ENCODE peak calls at places on chromosomes 6 and 20, in four cellular contexts. W, A, H and T are unnamed samples.

GRCh38 chr6:80637312-80637711 is 530.8 kb downstream of the BCKDHB start:
- DNase-seq in W (no peak), A (no peak), H (no peak), T (no peak)

GRCh38 chr6:42661540-42662153 is 60.8 kb downstream of the PRPH2 start:
- DNase-seq in W (peak), A (peak), H (peak), T (peak)

GRCh38 chr20:63025534-63026331 is 19.0 kb upstream of the BHLHE23 start:
- DNase-seq in W (no peak), A (no peak), H (no peak), T (peak)

GRCh38 chr6:170114187-170114945 is 176.5 kb downstream of the DLL1 start:
- DNase-seq in W (no peak), A (no peak), H (peak), T (no peak)

GRCh38 chr6:132483779-132484679 is 28.9 kb downstream of the STX7 start:
- DNase-seq in W (peak), A (peak), H (no peak), T (peak)

GRCh38 chr6:48560408-48560807 is 449.4 kb upstream of the PTCHD4 start:
- DNase-seq in W (no peak), A (no peak), H (no peak), T (no peak)

GRCh38 chr20:52975024-52975732 is 3.0 kb downstream of the TSHZ2 start:
- DNase-seq in W (no peak), A (no peak), H (no peak), T (no peak)

GRCh38 chr20:62540504-62540903 is 64.7 kb upstream of the GATA5 start:
- DNase-seq in W (no peak), A (no peak), H (no peak), T (no peak)

GRCh38 chr6:133983099-133983939 is 30.3 kb downstream of the TBPL1 start:
- DNase-seq in W (peak), A (peak), H (no peak), T (no peak)

GRCh38 chr20:56956536-56956935 is 309.9 kb downstream of the BMP7 start:
- DNase-seq in W (no peak), A (no peak), H (no peak), T (no peak)

GRCh38 chr20:62350098-62350628 is 16.9 kb downstream of the LAMA5 start:
- DNase-seq in W (no peak), A (no peak), H (no peak), T (peak)

GRCh38 chr6:114638346-114638745 is 295.5 kb upstream of the HS3ST5 start:
- DNase-seq in W (no peak), A (no peak), H (peak), T (no peak)

GRCh38 chr6:124924333-124924759 is 37.9 kb upstream of the RNF217 start:
- DNase-seq in W (no peak), A (no peak), H (no peak), T (peak)

GRCh38 chr6:38346291-38347079 is 293.2 kb downstream of the BTBD9 start:
- DNase-seq in W (no peak), A (no peak), H (no peak), T (no peak)

GRCh38 chr6:29834564-29835436 is 7.2 kb downstream of the HLA-G start:
- DNase-seq in W (no peak), A (peak), H (peak), T (no peak)

GRCh38 chr6:72035966-72036365 is 149.6 kb downstream of the RIMS1 start:
- DNase-seq in W (no peak), A (no peak), H (no peak), T (no peak)

GRCh38 chr20:25239387-25240370 is 8.2 kb upstream of the PYGB start:
- DNase-seq in W (no peak), A (no peak), H (no peak), T (no peak)

GRCh38 chr6:101351173-101351572 is 42.3 kb upstream of the GRIK2 start:
- DNase-seq in W (no peak), A (no peak), H (no peak), T (no peak)
- TF ChIP-seq CHD2 in W (no peak), A (no peak), H (no peak), T (no peak)

GRCh38 chr20:32971703-32972161 is 32.5 kb downstream of the SUN5 start:
- DNase-seq in W (no peak), A (no peak), H (peak), T (no peak)
- TF ChIP-seq RNF2 in W (no peak), A (no peak), H (no peak), T (no peak)

DNA sequence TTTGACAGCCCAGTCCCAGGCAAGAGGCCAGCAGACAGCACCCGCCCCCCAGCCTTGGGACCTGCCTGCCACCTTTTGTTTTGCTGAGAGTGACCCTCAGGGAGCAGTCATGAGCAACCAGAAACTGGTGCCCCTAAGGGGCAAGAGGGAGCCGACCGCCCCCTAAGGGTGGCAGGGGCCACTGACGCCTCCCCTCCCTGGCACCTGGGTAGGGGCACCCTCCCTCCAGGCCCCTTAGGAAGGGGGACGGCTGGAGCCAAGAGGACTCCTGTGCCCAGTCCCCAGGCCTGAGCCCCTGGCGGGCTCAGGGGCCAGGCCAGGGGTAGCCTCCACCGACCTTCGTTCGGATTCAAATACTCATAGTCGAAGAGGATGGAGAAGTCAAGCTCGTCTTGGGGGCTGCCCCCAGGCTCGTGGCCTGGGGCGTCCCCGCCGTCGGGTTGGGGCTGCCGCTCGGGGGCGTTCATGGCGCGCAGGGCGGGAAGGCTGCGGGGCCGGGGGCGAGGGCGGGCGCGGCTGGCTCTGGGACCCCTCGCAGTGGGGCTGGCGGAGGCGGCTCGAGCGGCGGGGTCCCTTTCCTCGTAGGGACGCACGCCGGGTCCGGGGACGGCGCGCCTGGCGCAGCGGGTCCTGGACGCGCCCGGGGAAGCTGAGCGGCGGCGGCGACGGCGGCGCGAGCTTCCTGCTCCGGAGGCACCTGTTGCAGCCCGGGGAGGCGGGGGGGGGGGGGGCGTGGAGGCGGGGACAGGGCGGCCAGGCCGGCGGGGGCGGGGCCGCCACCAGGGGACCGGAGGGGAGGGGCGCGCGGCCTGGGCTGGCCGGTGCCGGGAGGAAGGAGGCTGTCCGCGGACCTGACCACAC is at the start of gene NFATC2:
- DNase-seq in W (peak), A (peak), H (peak), T (no peak)
- TF ChIP-seq CHD2 in W (no peak), A (no peak), H (no peak), T (no peak)

GRCh38 chr20:17525650-17526049 is 5.5 kb downstream of the BFSP1 start:
- DNase-seq in W (peak), A (peak), H (no peak), T (peak)
- TF ChIP-seq RNF2 in W (no peak), A (no peak), H (no peak), T (no peak)